ENCODE peak calls at places on chromosomes 12 and 14, in eight cellular contexts. M is CD8-positive, alpha-beta T cell; G is RWPE2; Z is fibroblast of pulmonary artery; O is GM10248; H is RWPE1; C is psoas muscle; F is dorsolateral prefrontal cortex. T is an unnamed sample.

GRCh38 chr12:54352891-54353874 is 11.1 kb downstream of the GPR84 start:
- DNase-seq in H (no peak), Z (no peak), O (no peak), M (no peak), F (no peak), G (no peak), C (no peak), T (no peak)

GRCh38 chr14:61315288-61315687 is 6.1 kb upstream of the PRKCH start:
- DNase-seq in O (no peak), M (no peak), Z (no peak), G (no peak), C (no peak), F (no peak), H (no peak), T (no peak)

GRCh38 chr12:65765436-65765813 is 58.9 kb upstream of the HMGA2 start:
- DNase-seq in M (no peak), O (no peak), F (no peak), G (no peak), H (peak), C (no peak), Z (peak), T (no peak)

GRCh38 chr14:97287956-97288355 is 490.8 kb downstream of the VRK1 start:
- DNase-seq in C (no peak), F (no peak), G (no peak), O (no peak), H (no peak), M (no peak), Z (no peak), T (no peak)

GRCh38 chr14:76937181-76938091 is 91.1 kb downstream of the IRF2BPL start:
- DNase-seq in M (no peak), O (no peak), Z (peak), G (no peak), H (peak), C (peak), F (no peak), T (no peak)

GRCh38 chr12:107760207-107760816 is 625 bp downstream of the PRDM4 start:
- DNase-seq in F (peak), H (peak), O (peak), G (no peak), C (no peak), M (peak), Z (no peak), T (peak)

GRCh38 chr12:85968606-85969005 is 94.5 kb downstream of the NTS start:
- DNase-seq in M (no peak), Z (no peak), H (no peak), F (no peak), G (no peak), C (no peak), O (no peak), T (no peak)

GRCh38 chr12:65881965-65882413 is 57.7 kb downstream of the HMGA2 start:
- DNase-seq in O (peak), F (peak), H (no peak), C (peak), Z (peak), G (no peak), M (no peak), T (no peak)

GRCh38 chr12:94071258-94071657 is 77.1 kb upstream of the PLXNC1 start:
- DNase-seq in O (no peak), M (no peak), C (no peak), F (no peak), H (no peak), G (no peak), Z (no peak), T (no peak)

GRCh38 chr14:20415723-20416622 is 2.7 kb upstream of the TEP1 start:
- DNase-seq in Z (peak), C (no peak), G (no peak), O (peak), M (peak), F (no peak), H (peak), T (peak)

GRCh38 chr14:75175677-75176141 is 703 bp downstream of the TMED10 start:
- DNase-seq in Z (no peak), C (no peak), M (no peak), F (no peak), O (no peak), G (no peak), H (peak), T (no peak)

GRCh38 chr14:59276235-59276634 is 87.8 kb downstream of the DAAM1 start:
- DNase-seq in H (no peak), C (no peak), Z (no peak), M (no peak), G (no peak), O (no peak), F (no peak), T (no peak)

GRCh38 chr12:81450920-81451739 is 308.0 kb downstream of the PPFIA2 start:
- DNase-seq in F (no peak), M (no peak), Z (peak), C (no peak), H (peak), G (no peak), O (peak), T (peak)

GRCh38 chr14:21940887-21941855 is 267.6 kb upstream of the OR4E1 start:
- DNase-seq in O (no peak), G (no peak), F (no peak), M (peak), Z (peak), H (peak), C (no peak), T (peak)

GRCh38 chr12:70837026-70837425 is 83.5 kb downstream of the PTPRR start:
- DNase-seq in Z (no peak), G (no peak), M (no peak), O (no peak), C (no peak), H (no peak), F (no peak), T (no peak)

GRCh38 chr14:65414961-65415589 is 2.5 kb downstream of the FUT8 start:
- DNase-seq in Z (peak), F (no peak), G (no peak), M (no peak), O (peak), C (no peak), H (peak), T (peak)

GRCh38 chr14:93970967-93971634 is 5.3 kb downstream of the ASB2 start:
- DNase-seq in C (no peak), M (peak), F (no peak), H (no peak), Z (no peak), O (peak), G (no peak), T (no peak)

GRCh38 chr12:1809606-1810140 is 10.7 kb upstream of the LRTM2 start:
- DNase-seq in G (peak), O (no peak), F (no peak), H (no peak), Z (no peak), M (no peak), C (peak), T (no peak)

GRCh38 chr14:99820702-99821331 is 27.6 kb downstream of the EML1 start:
- DNase-seq in C (no peak), M (no peak), H (no peak), O (no peak), Z (no peak), G (no peak), F (no peak), T (no peak)

GRCh38 chr14:95300697-95301526 is 18.8 kb downstream of the CLMN start:
- DNase-seq in O (no peak), F (peak), H (no peak), G (peak), C (no peak), Z (no peak), M (no peak), T (no peak)

GRCh38 chr12:100956311-100956852 is 161.8 kb downstream of the ANO4 start:
- DNase-seq in M (no peak), G (no peak), H (no peak), F (no peak), O (no peak), C (no peak), Z (no peak), T (no peak)

GRCh38 chr12:27979145-27979544 is 6.6 kb upstream of the PTHLH start:
- DNase-seq in M (no peak), G (no peak), O (no peak), C (no peak), Z (no peak), H (no peak), F (no peak), T (no peak)

GRCh38 chr14:87443039-87443438 is 549.9 kb downstream of the GALC start:
- DNase-seq in Z (no peak), G (no peak), H (no peak), C (no peak), M (no peak), F (no peak), O (no peak), T (no peak)

GRCh38 chr14:47966411-47966810 is 291.0 kb upstream of the MDGA2 start:
- DNase-seq in F (no peak), H (no peak), C (no peak), Z (no peak), O (no peak), G (no peak), M (no peak), T (no peak)

GRCh38 chr12:321606-322326 is 59.1 kb upstream of the SLC6A13 start:
- DNase-seq in O (no peak), M (no peak), H (peak), G (no peak), Z (peak), C (no peak), F (no peak), T (peak)

GRCh38 chr12:26187429-26187828 is 7.9 kb upstream of the SSPN start:
- DNase-seq in O (no peak), G (no peak), C (no peak), F (no peak), H (no peak), Z (no peak), M (no peak), T (peak)

GRCh38 chr12:132602578-132603239 is 7.7 kb downstream of the LRCOL1 start:
- DNase-seq in C (peak), G (no peak), Z (no peak), M (no peak), F (no peak), O (no peak), H (no peak), T (no peak)

GRCh38 chr14:101965145-101965531 is 765 bp downstream of the DYNC1H1 start:
- DNase-seq in C (peak), F (peak), H (no peak), O (peak), Z (peak), G (no peak), M (peak), T (peak)

GRCh38 chr12:52992699-52993557 is 13.3 kb upstream of the EIF4B start:
- DNase-seq in C (no peak), H (peak), M (no peak), Z (peak), O (no peak), F (peak), G (no peak), T (peak)

GRCh38 chr12:57983150-57983857 is 41.9 kb downstream of the ATP23 start:
- DNase-seq in M (no peak), F (no peak), G (no peak), C (no peak), H (peak), Z (peak), O (no peak), T (peak)

GRCh38 chr12:56193025-56193578 is 3.8 kb upstream of the SMARCC2 start:
- DNase-seq in M (peak), F (no peak), C (no peak), Z (peak), O (peak), H (peak), G (no peak), T (peak)

GRCh38 chr12:132413931-132414588 is 75.9 kb upstream of the FBRSL1 start:
- DNase-seq in H (no peak), Z (no peak), G (no peak), M (no peak), C (no peak), F (no peak), O (peak), T (peak)

GRCh38 chr14:23052671-23053070 is 4.6 kb downstream of the CDH24 start:
- DNase-seq in C (no peak), F (no peak), M (no peak), G (no peak), H (no peak), Z (no peak), O (no peak), T (no peak)

GRCh38 chr14:58362798-58363412 is 32.8 kb upstream of the TOMM20L start:
- DNase-seq in H (peak), C (no peak), Z (peak), O (peak), M (no peak), F (no peak), G (no peak), T (no peak)

GRCh38 chr12:89745286-89745685 is 36.6 kb upstream of the ATP2B1 start:
- DNase-seq in M (no peak), F (no peak), C (no peak), H (no peak), G (no peak), O (no peak), Z (no peak), T (no peak)

GRCh38 chr12:29198901-29199300 is 49.8 kb downstream of the FAR2 start:
- DNase-seq in O (no peak), H (no peak), Z (no peak), M (no peak), F (no peak), G (no peak), C (no peak), T (no peak)

GRCh38 chr14:99554184-99554583 is 49.8 kb downstream of the CCDC85C start:
- DNase-seq in H (no peak), O (no peak), G (no peak), C (no peak), M (no peak), Z (no peak), F (peak), T (no peak)

GRCh38 chr12:128951448-128951847 is 98.2 kb downstream of the GLT1D1 start:
- DNase-seq in H (no peak), G (no peak), Z (no peak), O (no peak), C (no peak), F (no peak), M (no peak), T (no peak)
- TF ChIP-seq CTCF in H (no peak), G (no peak), Z (no peak), O (no peak), C (no peak), F (no peak), M (no peak), T (no peak)

DNA sequence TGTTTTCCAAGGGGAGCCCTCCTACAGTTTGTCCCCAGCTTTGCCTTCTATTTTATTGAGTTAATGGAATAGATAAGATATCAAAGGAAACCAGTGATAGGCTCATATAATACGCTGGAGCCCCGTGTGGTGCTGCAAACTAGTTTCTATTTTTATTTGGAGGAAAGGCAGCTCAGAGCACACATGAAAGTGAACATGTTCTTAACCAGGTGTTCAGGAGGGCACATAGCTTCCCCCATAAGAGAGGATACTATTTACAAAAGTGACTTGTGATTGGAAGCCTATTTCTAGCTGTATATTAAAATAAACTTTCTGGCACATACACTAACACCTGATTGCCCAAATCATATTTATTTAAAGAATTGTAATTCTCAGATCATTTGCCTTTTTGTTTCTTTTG is 251.7 kb downstream of the PDZRN4 start:
- DNase-seq in F (no peak), H (no peak), C (no peak), Z (no peak), M (no peak), O (no peak), G (no peak), T (no peak)
- TF ChIP-seq CTCF in F (no peak), H (no peak), C (no peak), Z (no peak), M (no peak), O (no peak), G (no peak), T (no peak)

GRCh38 chr12:121061831-121062230 is 22.8 kb upstream of the OASL start:
- DNase-seq in M (no peak), G (no peak), Z (peak), O (no peak), C (no peak), F (no peak), H (no peak), T (no peak)
- TF ChIP-seq CTCF in M (no peak), G (peak), Z (peak), O (peak), C (no peak), F (peak), H (peak), T (no peak)

GRCh38 chr14:52013984-52014600 is 24.7 kb downstream of the RTRAF start:
- DNase-seq in G (no peak), C (peak), O (no peak), H (no peak), Z (no peak), M (no peak), F (no peak), T (peak)
- TF ChIP-seq CTCF in G (no peak), C (no peak), O (peak), H (no peak), Z (peak), M (no peak), F (no peak), T (no peak)

T was measured in Calu3.